ENCODE peak calls at places on chromosomes 2 and 18, in four cellular contexts. G is colonic mucosa, R is keratinocyte, B is heart right ventricle. Y is an unnamed sample.

GRCh38 chr2:226673314-226673723 is 126.3 kb downstream of the IRS1 start:
- DNase-seq in G (peak; percentile 75), R (peak; percentile 97), B (peak; percentile 23), Y (peak; percentile 68)

GRCh38 chr2:48227617-48228344 is 302.2 kb upstream of the STON1 start:
- DNase-seq in R (no peak), G (no peak), B (no peak), Y (no peak)

GRCh38 chr18:6601241-6601640 is 128.3 kb upstream of the ARHGAP28 start:
- DNase-seq in R (peak; percentile 40), B (no peak), G (no peak), Y (no peak)

GRCh38 chr18:13101659-13101992 is 110.5 kb downstream of the CEP192 start:
- DNase-seq in G (no peak), B (no peak), R (no peak), Y (no peak)

GRCh38 chr2:170812716-170813585 is 3.7 kb upstream of the GAD1 start:
- DNase-seq in R (peak; percentile 21), B (peak; percentile 82), G (peak; percentile 54), Y (no peak)

GRCh38 chr2:203694186-203694585 is 12.3 kb upstream of the CD28 start:
- DNase-seq in B (no peak), R (no peak), G (no peak), Y (no peak)

GRCh38 chr2:1052671-1053270 is 102.1 kb downstream of the SNTG2 start:
- DNase-seq in G (no peak), B (no peak), R (no peak), Y (no peak)

GRCh38 chr18:5720132-5720531 is 175.2 kb downstream of the TMEM200C start:
- DNase-seq in G (no peak), R (no peak), B (no peak), Y (no peak)

GRCh38 chr2:233076749-233077148 is 16.6 kb downstream of the INPP5D start:
- DNase-seq in R (no peak), B (no peak), G (no peak), Y (no peak)

GRCh38 chr2:98459776-98460175 is 15.1 kb downstream of the INPP4A start:
- DNase-seq in B (no peak), G (no peak), R (no peak), Y (no peak)

GRCh38 chr2:133871810-133872209 is 303.5 kb upstream of the NCKAP5 start:
- DNase-seq in R (no peak), G (no peak), B (no peak), Y (no peak)

GRCh38 chr2:18898271-18898670 is 308.9 kb upstream of the NT5C1B start:
- DNase-seq in B (no peak), R (no peak), G (no peak), Y (no peak)

GRCh38 chr2:241842620-241843211 is 16.0 kb downstream of the PDCD1 start:
- DNase-seq in B (peak; percentile 60), G (no peak), R (no peak), Y (peak; percentile 88)

GRCh38 chr2:240598311-240598911 is 11.9 kb downstream of the CAPN10 start:
- DNase-seq in G (no peak), R (no peak), B (no peak), Y (peak; percentile 50)

GRCh38 chr2:159640176-159640575 is 23.8 kb upstream of the BAZ2B start:
- DNase-seq in B (no peak), G (no peak), R (no peak), Y (no peak)

GRCh38 chr18:10215444-10215843 is 239.0 kb upstream of the APCDD1 start:
- DNase-seq in B (no peak), G (no peak), R (no peak), Y (no peak)

GRCh38 chr18:32349728-32350395 is 120.8 kb downstream of the GAREM1 start:
- DNase-seq in G (peak; percentile 61), B (peak; percentile 85), R (peak; percentile 60), Y (peak; percentile 73)

GRCh38 chr2:239801404-239802100 is 223.6 kb downstream of the NDUFA10 start:
- DNase-seq in R (no peak), B (no peak), G (no peak), Y (peak; percentile 55)

GRCh38 chr2:158667969-158668368 is 127.1 kb upstream of the DAPL1 start:
- DNase-seq in R (no peak), G (no peak), B (no peak), Y (no peak)

GRCh38 chr2:185187421-185187820 is 551.2 kb upstream of the FSIP2 start:
- DNase-seq in R (no peak), B (no peak), G (no peak), Y (no peak)

GRCh38 chr2:71358931-71359671 is 27.5 kb downstream of the ZNF638 start:
- DNase-seq in B (no peak), G (no peak), R (no peak), Y (no peak)

GRCh38 chr2:168635065-168635577 is 167.3 kb upstream of the NOSTRIN start:
- DNase-seq in B (peak; percentile 76), R (no peak), G (peak; percentile 64), Y (no peak)

GRCh38 chr2:144362401-144362800 is 157.5 kb downstream of the ZEB2 start:
- DNase-seq in G (no peak), B (no peak), R (no peak), Y (no peak)

GRCh38 chr2:21356076-21356856 is 232.5 kb downstream of the TDRD15 start:
- DNase-seq in R (no peak), B (no peak), G (no peak), Y (no peak)

GRCh38 chr2:96788393-96789244 is 27.4 kb upstream of the CNNM3 start:
- DNase-seq in R (no peak), B (peak; percentile 78), G (peak; percentile 91), Y (no peak)

GRCh38 chr2:68284896-68285295 is 32.6 kb upstream of the PPP3R1 start:
- DNase-seq in B (peak; percentile 15), R (no peak), G (peak; percentile 31), Y (no peak)

GRCh38 chr2:239195318-239195871 is 205.4 kb downstream of the HDAC4 start:
- DNase-seq in G (no peak), B (peak; percentile 2), R (no peak), Y (peak; percentile 77)

GRCh38 chr2:38818565-38818964 is 40.6 kb downstream of the GEMIN6 start:
- DNase-seq in G (no peak), R (no peak), B (no peak), Y (no peak)

GRCh38 chr2:122114421-122114820 is 359.0 kb downstream of the TSN start:
- DNase-seq in B (no peak), R (no peak), G (no peak), Y (no peak)

GRCh38 chr2:170313636-170314348 is 135.8 kb downstream of the MYO3B start:
- DNase-seq in R (no peak), G (no peak), B (no peak), Y (no peak)

GRCh38 chr2:149832256-149832655 is 244.7 kb upstream of the MMADHC start:
- DNase-seq in R (no peak), G (no peak), B (no peak), Y (no peak)

GRCh38 chr2:167132906-167133555 is 244.8 kb downstream of the XIRP2 start:
- DNase-seq in B (no peak), G (no peak), R (no peak), Y (no peak)

GRCh38 chr2:216108967-216109921 is at the start of gene XRCC5:
- DNase-seq in R (peak; percentile 85), B (peak; percentile 96), G (peak; percentile 96), Y (peak; percentile 98)

GRCh38 chr2:216109962-216110614 is 940 bp downstream of the XRCC5 start:
- DNase-seq in G (no peak), B (no peak), R (no peak), Y (no peak)

GRCh38 chr2:216111122-216111521 is 2.0 kb downstream of the XRCC5 start:
- DNase-seq in R (no peak), B (no peak), G (no peak), Y (no peak)

GRCh38 chr2:216108310-216108966 is 710 bp upstream of the XRCC5 start:
- DNase-seq in G (no peak), R (no peak), B (no peak), Y (no peak)

GRCh38 chr2:216110620-216111019 is 1.5 kb downstream of the XRCC5 start:
- DNase-seq in B (no peak), R (no peak), G (no peak), Y (no peak)
- H3K27ac ChIP-seq in B (no peak overlapping the region), R (peak overlapping the region; percentile 90), G (no peak overlapping the region), Y (peak overlapping the region; percentile 94)

GRCh38 chr2:217908544-217908943 is 94.3 kb downstream of the TNS1 start:
- DNase-seq in B (no peak), G (no peak), R (no peak), Y (no peak)
- H3K27ac ChIP-seq in B (peak overlapping the region; percentile 98), G (no peak overlapping the region), R (no peak overlapping the region), Y (peak overlapping the region; percentile 88)

DNA sequence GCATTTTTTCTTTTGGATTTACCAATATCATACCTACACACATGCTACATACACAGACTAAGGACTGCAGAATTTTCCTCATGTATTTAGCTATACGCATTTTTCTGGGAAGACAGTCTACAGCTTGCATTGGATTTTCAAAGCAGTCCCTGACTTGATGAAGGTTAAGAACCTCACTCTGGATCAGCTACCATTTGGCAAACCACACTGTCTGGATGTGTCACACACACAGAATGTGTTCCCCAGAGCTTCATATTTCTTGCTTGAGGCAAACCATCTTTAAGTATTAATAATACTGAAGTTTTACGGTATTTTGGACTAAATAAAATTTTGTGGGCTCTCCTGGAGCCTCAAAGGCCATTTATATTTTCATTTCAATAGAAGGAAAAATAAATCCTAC is 102.3 kb downstream of the TCF4 start:
- DNase-seq in G (no peak), R (no peak), B (no peak), Y (no peak)
- H3K27ac ChIP-seq in G (no peak overlapping the region), R (no peak overlapping the region), B (peak overlapping the region; percentile 4), Y (no peak overlapping the region)

GRCh38 chr2:55885129-55885943 is 38.2 kb downstream of the EFEMP1 start:
- DNase-seq in B (peak; percentile 34), R (no peak), G (no peak), Y (no peak)

GRCh38 chr2:55888941-55889340 is 34.6 kb downstream of the EFEMP1 start:
- DNase-seq in G (no peak), B (peak; percentile 16), R (peak; percentile 26), Y (no peak)

GRCh38 chr2:55887351-55887750 is 36.2 kb downstream of the EFEMP1 start:
- DNase-seq in B (no peak), R (no peak), G (no peak), Y (no peak)

GRCh38 chr2:55885944-55886281 is 37.7 kb downstream of the EFEMP1 start:
- DNase-seq in G (no peak), R (no peak), B (no peak), Y (no peak)

DNA sequence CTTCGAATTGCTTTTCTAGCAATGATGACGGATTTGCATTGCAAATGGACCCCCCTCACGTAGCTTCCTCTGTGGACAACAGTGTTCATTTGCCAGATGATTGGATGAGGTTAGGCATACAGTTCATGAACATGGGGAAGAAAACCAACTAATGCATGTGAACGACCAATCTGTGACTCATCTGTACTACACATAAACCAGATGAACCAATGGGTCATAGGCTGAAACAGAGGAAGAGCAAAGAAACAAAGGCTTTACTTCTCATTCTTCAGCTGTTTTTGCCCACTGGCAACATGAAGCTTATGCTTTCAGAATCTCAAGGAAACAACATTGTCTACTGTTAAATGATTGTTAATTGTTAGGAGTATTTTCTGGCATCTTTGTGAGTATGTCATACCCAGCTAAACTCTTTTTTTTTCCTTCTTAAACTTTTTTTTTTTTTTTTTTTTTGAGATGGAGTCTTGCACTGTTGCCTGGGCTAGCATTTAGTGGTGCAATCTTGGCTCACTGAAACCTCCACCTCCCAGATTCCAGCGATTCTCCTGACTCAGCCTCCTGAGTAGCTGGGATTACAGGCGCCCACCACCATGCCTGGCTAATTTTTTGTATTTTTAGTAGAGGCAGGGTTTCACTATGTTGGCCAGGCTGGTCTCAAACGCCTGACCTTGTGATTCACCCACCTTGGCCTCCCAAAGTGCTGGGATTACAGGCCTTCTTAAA is 35.5 kb downstream of the EFEMP1 start:
- DNase-seq in B (no peak), G (no peak), R (peak; percentile 42), Y (no peak)
- H3K27ac ChIP-seq in B (no peak overlapping the region), G (no peak overlapping the region), R (peak overlapping the region; percentile 64), Y (no peak overlapping the region)

GRCh38 chr2:74532222-74532621 is 2.5 kb downstream of the HTRA2 start:
- DNase-seq in R (no peak), B (no peak), G (no peak), Y (no peak)
- H3K27ac ChIP-seq in R (no peak overlapping the region), B (no peak overlapping the region), G (no peak overlapping the region), Y (no peak overlapping the region)

Y was measured in suprapubic skin.